ENCODE peak calls at places on chromosomes 6 and 20, in seven cellular contexts. O is cardiac fibroblast, R is heart right ventricle, V is AG04449, Y is IMR-90, Q is gastrocnemius medialis, D is HCT116. E is an unnamed sample.

GRCh38 chr6:3455490-3456394 is 1.1 kb downstream of the SLC22A23 start:
- DNase-seq in O (no peak), R (peak), V (no peak), Y (no peak), Q (peak), D (no peak), E (no peak)

GRCh38 chr20:63821824-63822223 is 9.2 kb downstream of the ZBTB46 start:
- DNase-seq in O (no peak), R (no peak), V (no peak), Y (no peak), Q (no peak), D (no peak), E (no peak)

GRCh38 chr6:15444881-15445280 is 199.0 kb downstream of the JARID2 start:
- DNase-seq in O (no peak), R (no peak), V (no peak), Y (no peak), Q (no peak), D (peak), E (no peak)

GRCh38 chr6:15819226-15819625 is 156.4 kb upstream of the DTNBP1 start:
- DNase-seq in O (no peak), R (no peak), V (no peak), Y (no peak), Q (no peak), D (no peak), E (no peak)

GRCh38 chr6:134131530-134132139 is 79.2 kb upstream of the SLC2A12 start:
- DNase-seq in O (no peak), R (no peak), V (no peak), Y (no peak), Q (no peak), D (no peak), E (no peak)

GRCh38 chr6:54846243-54846856 is at the start of gene FAM83B:
- DNase-seq in O (peak), R (no peak), V (no peak), Y (no peak), Q (peak), D (peak), E (peak)

GRCh38 chr6:75130784-75131183 is 75.1 kb downstream of the COL12A1 start:
- DNase-seq in O (peak), R (no peak), V (no peak), Y (peak), Q (peak), D (no peak), E (peak)

GRCh38 chr6:27861861-27862260 is 50.3 kb downstream of the OR2B2 start:
- DNase-seq in O (no peak), R (no peak), V (no peak), Y (no peak), Q (no peak), D (no peak), E (no peak)

GRCh38 chr20:44454301-44454963 is 21.2 kb upstream of the TTPAL start:
- DNase-seq in O (no peak), R (no peak), V (no peak), Y (no peak), Q (no peak), D (no peak), E (no peak)

GRCh38 chr6:158707826-158708225 is 58.0 kb downstream of the SYTL3 start:
- DNase-seq in O (no peak), R (no peak), V (no peak), Y (no peak), Q (no peak), D (no peak), E (peak)
- TF ChIP-seq CTCF in O (no peak), R (no peak), V (no peak), Y (no peak), Q (no peak), D (no peak), E (peak)

DNA sequence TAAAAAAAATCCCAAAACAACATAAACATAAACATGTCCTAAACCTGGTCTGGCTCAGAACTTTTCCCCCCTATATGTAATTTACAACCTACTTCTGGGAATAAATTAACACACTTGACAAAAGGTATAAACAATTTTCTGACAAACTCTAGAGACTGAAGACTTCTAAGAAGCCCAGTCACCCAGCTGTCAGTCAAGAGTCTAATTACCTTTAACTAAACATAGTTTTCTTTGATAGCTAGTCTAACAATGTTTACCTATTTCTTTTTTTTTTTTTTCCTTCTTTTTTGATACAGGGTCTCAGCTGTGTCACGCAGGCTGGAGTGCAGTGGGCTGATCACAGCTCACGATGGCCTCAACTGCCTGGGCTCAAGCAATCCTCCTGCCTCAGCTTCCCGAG is 1.0 kb upstream of the UBR2 start:
- DNase-seq in O (no peak), R (no peak), V (no peak), Y (no peak), Q (peak), D (no peak), E (no peak)
- H3K4me3 ChIP-seq in O (no peak), R (no peak), V (no peak), Y (no peak), Q (no peak), D (no peak), E (no peak)

DNA sequence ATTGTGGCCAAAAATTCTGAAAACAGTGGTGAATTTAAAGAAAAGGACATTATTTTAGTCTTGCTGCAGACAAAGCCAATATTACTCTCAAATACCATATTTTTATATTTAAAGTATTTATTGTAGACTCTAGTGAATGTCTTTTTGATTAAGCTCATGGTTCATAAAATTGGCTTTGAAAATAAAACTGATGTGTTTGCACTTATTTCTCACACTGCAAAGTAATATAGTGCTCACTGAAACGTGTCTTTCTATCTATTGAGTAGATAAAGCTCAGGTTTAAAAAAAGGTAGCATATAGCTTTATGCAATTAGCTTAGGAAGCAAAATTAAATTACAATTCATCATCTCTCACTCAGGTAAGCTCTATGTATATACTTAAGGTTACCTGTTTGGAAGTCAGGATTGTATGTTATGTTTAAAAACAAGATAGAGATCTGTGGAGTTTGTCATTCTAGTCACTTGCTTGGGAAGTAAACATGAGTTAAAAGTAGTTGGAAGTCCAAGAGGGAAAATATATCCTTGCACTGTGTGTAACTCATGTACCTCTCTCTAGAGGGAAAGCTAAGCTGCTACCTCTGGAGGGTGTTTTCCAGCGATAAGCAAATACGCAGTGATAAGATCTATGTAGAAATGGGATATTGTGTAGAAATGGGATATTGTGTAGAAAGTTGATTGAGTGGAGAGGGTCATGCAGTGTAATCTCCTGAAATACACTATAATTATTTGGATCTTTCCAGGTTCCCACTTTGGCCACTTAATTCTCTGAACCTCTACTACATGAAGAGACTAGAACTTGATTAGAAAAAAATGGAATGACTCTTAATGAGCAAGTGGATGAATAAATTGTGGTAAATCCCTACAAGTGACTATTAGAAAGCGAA is 29.9 kb upstream of the SPTLC3 start:
- DNase-seq in O (no peak), R (no peak), V (no peak), Y (no peak), Q (no peak), D (no peak), E (no peak)
- TF ChIP-seq CTCF in O (no peak), R (no peak), V (no peak), Y (no peak), Q (no peak), D (no peak), E (no peak)

DNA sequence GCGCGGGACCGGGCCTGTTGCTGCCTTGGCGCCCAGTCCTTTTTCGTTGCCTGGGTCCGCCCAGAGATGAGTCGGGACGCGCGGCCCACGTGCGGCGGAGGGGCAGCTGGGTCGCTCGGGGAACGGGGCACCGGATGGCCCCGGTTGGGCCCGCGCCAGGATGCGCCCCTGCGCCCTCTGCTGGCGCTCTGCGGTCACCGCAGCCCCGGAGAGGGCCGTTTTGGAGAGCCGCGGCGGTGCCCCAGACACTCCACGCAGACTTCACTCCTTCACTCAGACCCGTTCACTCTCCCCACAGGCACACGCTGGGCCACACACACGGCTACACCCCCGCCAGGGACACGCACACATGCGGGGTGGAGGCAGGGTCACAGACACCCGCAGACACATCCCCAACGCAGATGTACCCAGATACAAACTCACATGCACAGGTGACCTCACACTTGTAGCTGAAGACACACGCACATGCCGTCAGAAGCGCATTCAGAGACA is 38.8 kb downstream of the SRC start:
- DNase-seq in O (peak), R (peak), V (no peak), Y (peak), Q (peak), D (no peak), E (no peak)
- H3K4me3 ChIP-seq in O (peak), R (peak), V (peak), Y (no peak), Q (peak), D (peak), E (no peak)